ENCODE peak calls at places on chromosome 22, in seven cellular contexts. L, W, S, C, V, F and Q are unnamed samples.

GRCh38 chr22:38298312-38299000 is 18.8 kb downstream of the CSNK1E start:
- DNase-seq in L (peak; percentile 74), C (peak; percentile 96), W (peak; percentile 88), S (no peak), V (peak; percentile 99), F (no peak), Q (peak; percentile 62)

GRCh38 chr22:40637181-40638150 is 947 bp upstream of the MRTFA start:
- DNase-seq in C (no peak), W (no peak), V (peak; percentile 56), L (no peak), F (no peak), S (no peak), Q (no peak)

GRCh38 chr22:40525250-40525884 is 111.2 kb downstream of the MRTFA start:
- DNase-seq in C (peak; percentile 61), L (peak; percentile 43), F (no peak), W (peak; percentile 46), S (no peak), V (peak; percentile 52), Q (peak; percentile 45)

GRCh38 chr22:29311468-29312217 is 3.9 kb downstream of the RASL10A start:
- DNase-seq in S (no peak), F (no peak), L (no peak), W (no peak), C (no peak), V (no peak), Q (no peak)

GRCh38 chr22:28230682-28231081 is 311.6 kb upstream of the PITPNB start:
- DNase-seq in F (no peak), W (peak; percentile 18), C (no peak), S (no peak), L (no peak), V (no peak), Q (no peak)

GRCh38 chr22:25201557-25202273 is 2.1 kb downstream of the CRYBB3 start:
- DNase-seq in F (no peak), V (no peak), L (no peak), C (no peak), W (no peak), S (no peak), Q (no peak)

GRCh38 chr22:29022101-29022817 is 39.4 kb downstream of the C22orf31 start:
- DNase-seq in C (no peak), S (no peak), W (no peak), V (no peak), L (no peak), F (no peak), Q (no peak)

GRCh38 chr22:38549106-38549884 is 20.7 kb downstream of the DMC1 start:
- DNase-seq in C (no peak), S (no peak), V (peak; percentile 62), W (no peak), L (no peak), F (no peak), Q (no peak)

GRCh38 chr22:37647928-37648327 is 8.5 kb downstream of the SH3BP1 start:
- DNase-seq in F (no peak), L (no peak), V (no peak), W (no peak), C (no peak), S (no peak), Q (no peak)

GRCh38 chr22:19942886-19943664 is 1.5 kb upstream of the TXNRD2 start:
- DNase-seq in W (peak; percentile 94), S (no peak), L (peak; percentile 26), C (peak; percentile 68), V (peak; percentile 56), F (no peak), Q (peak; percentile 92)

GRCh38 chr22:28075260-28075981 is 156.4 kb upstream of the PITPNB start:
- DNase-seq in L (no peak), C (peak; percentile 3), S (no peak), V (no peak), W (peak; percentile 91), F (no peak), Q (peak; percentile 82)

GRCh38 chr22:37406836-37407235 is 20.4 kb downstream of the ELFN2 start:
- DNase-seq in V (no peak), F (no peak), S (no peak), C (no peak), L (no peak), W (no peak), Q (no peak)

GRCh38 chr22:20084547-20085413 is 4.7 kb downstream of the DGCR8 start:
- DNase-seq in W (no peak), L (peak; percentile 83), V (no peak), C (peak; percentile 68), S (peak; percentile 40), F (no peak), Q (peak; percentile 18)

GRCh38 chr22:40472036-40472435 is 101.6 kb downstream of the SGSM3 start:
- DNase-seq in W (no peak), C (peak; percentile 32), L (no peak), S (no peak), V (no peak), F (no peak), Q (no peak)

GRCh38 chr22:19169947-19170318 is 8.6 kb downstream of the SLC25A1 start:
- DNase-seq in C (no peak), L (no peak), F (no peak), S (no peak), W (no peak), V (no peak), Q (no peak)

GRCh38 chr22:39117585-39118191 is 20.6 kb downstream of the APOBEC3H start:
- DNase-seq in S (no peak), W (peak; percentile 49), V (no peak), C (peak; percentile 81), F (no peak), L (peak; percentile 62), Q (peak; percentile 54)

GRCh38 chr22:27386186-27386585 is 415.4 kb downstream of the MN1 start:
- DNase-seq in W (no peak), V (no peak), S (no peak), C (peak; percentile 61), F (no peak), L (peak; percentile 15), Q (no peak)

GRCh38 chr22:25909988-25910387 is 168.0 kb downstream of the MYO18B start:
- DNase-seq in C (no peak), S (no peak), W (no peak), L (no peak), V (no peak), F (no peak), Q (no peak)

GRCh38 chr22:17119481-17120202 is 1.5 kb downstream of the TMEM121B start:
- DNase-seq in W (no peak), C (peak; percentile 80), S (no peak), F (peak; percentile 46), L (peak; percentile 84), V (peak; percentile 33), Q (no peak)

GRCh38 chr22:18028817-18029527 is 4.6 kb upstream of the MICAL3 start:
- DNase-seq in W (no peak), F (no peak), V (no peak), L (no peak), C (no peak), S (no peak), Q (no peak)

GRCh38 chr22:22218302-22218701 is 26.3 kb upstream of the VPREB1 start:
- DNase-seq in V (no peak), S (no peak), L (no peak), F (no peak), W (no peak), C (no peak), Q (no peak)

GRCh38 chr22:29359469-29359868 is 28.9 kb downstream of the AP1B1 start:
- DNase-seq in V (peak; percentile 47), C (peak; percentile 67), L (peak; percentile 69), W (peak; percentile 53), S (no peak), F (no peak), Q (peak; percentile 70)

GRCh38 chr22:36982136-36982535 is 37.1 kb downstream of the TST start:
- DNase-seq in F (no peak), W (no peak), L (no peak), S (no peak), V (no peak), C (no peak), Q (no peak)

GRCh38 chr22:50488006-50488677 is 1.5 kb downstream of the MIOX start:
- DNase-seq in V (no peak), S (no peak), C (no peak), L (no peak), W (no peak), F (no peak), Q (no peak)
- H2BK120ac ChIP-seq in V (no peak overlapping the region), S (no peak overlapping the region), C (no peak overlapping the region), L (no peak overlapping the region), W (no peak overlapping the region), F (no peak overlapping the region), Q (no peak overlapping the region)

DNA sequence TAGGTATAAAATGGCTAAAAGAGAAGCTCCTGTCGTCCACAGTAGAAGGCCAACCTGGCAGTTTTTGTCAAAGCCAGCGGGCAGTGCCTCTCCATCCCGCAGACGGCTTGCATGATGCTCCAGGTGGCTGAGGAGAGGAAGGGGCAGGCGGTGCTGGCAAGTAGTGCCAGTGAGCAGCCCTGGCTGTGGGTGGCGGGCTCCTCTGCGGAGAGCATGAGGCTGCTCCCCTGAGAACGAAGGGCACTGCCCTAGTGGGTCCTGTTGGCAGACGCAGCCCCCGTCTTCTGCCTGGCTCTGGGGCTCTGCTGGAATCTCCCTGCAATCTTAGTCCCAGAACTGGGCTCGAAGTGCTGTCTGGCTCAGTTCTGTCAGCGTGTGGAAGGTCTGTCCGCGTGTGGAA is 50.9 kb downstream of the SBF1 start:
- DNase-seq in W (no peak), C (no peak), S (no peak), V (no peak), L (no peak), F (no peak), Q (no peak)
- H3K23ac ChIP-seq in W (no peak overlapping the region), C (no peak overlapping the region), S (no peak overlapping the region), V (no peak overlapping the region), L (no peak overlapping the region), F (no peak overlapping the region), Q (no peak overlapping the region)

GRCh38 chr22:48171294-48171693 is 1408.8 kb downstream of the TBC1D22A start:
- DNase-seq in V (no peak), L (peak; percentile 47), C (no peak), W (no peak), F (no peak), S (no peak), Q (no peak)
- H3K18ac ChIP-seq in V (no peak overlapping the region), L (no peak overlapping the region), C (no peak overlapping the region), W (no peak overlapping the region), F (no peak overlapping the region), S (peak overlapping the region; percentile 21), Q (no peak overlapping the region)

GRCh38 chr22:30382340-30382739 is 4.9 kb downstream of the RNF215 start:
- DNase-seq in W (no peak), L (no peak), C (no peak), S (no peak), V (no peak), F (no peak), Q (no peak)

GRCh38 chr22:30381250-30381649 is 6.0 kb downstream of the RNF215 start:
- DNase-seq in W (no peak), F (no peak), V (no peak), S (no peak), C (no peak), L (no peak), Q (no peak)

GRCh38 chr22:30380011-30380410 is 7.2 kb downstream of the RNF215 start:
- DNase-seq in F (no peak), V (no peak), C (no peak), S (no peak), L (no peak), W (no peak), Q (no peak)

GRCh38 chr22:30385913-30386312 is 1.3 kb downstream of the RNF215 start:
- DNase-seq in W (no peak), C (no peak), V (no peak), F (no peak), S (no peak), L (no peak), Q (no peak)

DNA sequence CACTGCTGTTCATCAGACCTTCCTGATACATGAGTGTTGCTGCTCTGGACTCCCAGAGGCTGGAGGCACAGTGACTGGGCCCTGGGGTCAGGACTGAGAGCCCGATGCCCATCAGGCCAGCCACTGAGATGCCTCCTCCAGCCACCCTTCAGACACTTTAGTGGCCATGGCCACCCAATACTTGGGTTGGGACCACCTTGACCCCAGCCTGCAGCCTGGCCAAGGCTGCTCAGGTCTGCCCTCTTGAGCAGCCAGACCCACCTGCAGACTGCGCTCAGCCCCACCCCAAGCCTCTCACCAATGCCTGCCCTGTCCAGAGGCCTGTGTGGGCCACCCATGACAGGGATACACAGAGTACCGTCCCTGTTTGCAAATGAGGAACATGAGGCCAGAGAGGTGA is 4.2 kb downstream of the RNF215 start:
- DNase-seq in V (no peak), F (no peak), W (no peak), L (no peak), C (no peak), S (no peak), Q (no peak)
- H2BK120ac ChIP-seq in V (no peak overlapping the region), F (no peak overlapping the region), W (no peak overlapping the region), L (no peak overlapping the region), C (no peak overlapping the region), S (no peak overlapping the region), Q (no peak overlapping the region)